ENCODE peak calls at places on chromosomes 3 and 15, in ten cellular contexts. N is HEK293T, C is right lobe of liver, G is GM13976, F is epithelial cell of esophagus, B is A549, A is cardiac septum, E is amniotic stem cell, V is mesenteric fat pad, P is NCI-H2029. X is an unnamed sample.

GRCh38 chr3:69542265-69543079 is 156.6 kb upstream of the FRMD4B start:
- DNase-seq in P (no peak), G (peak; percentile 17), N (peak; percentile 31), A (no peak), F (peak; percentile 58), B (no peak), E (no peak), V (no peak), C (no peak), X (peak; percentile 27)

GRCh38 chr3:194608981-194609380 is 24.2 kb downstream of the TMEM44 start:
- DNase-seq in B (no peak), C (no peak), P (no peak), V (no peak), N (no peak), F (no peak), G (no peak), E (no peak), A (no peak), X (no peak)

GRCh38 chr15:101252836-101253235 is 988 bp upstream of the CHSY1 start:
- DNase-seq in F (peak; percentile 10), C (no peak), V (no peak), G (peak; percentile 30), P (no peak), A (no peak), B (no peak), E (no peak), N (no peak), X (peak; percentile 11)

GRCh38 chr3:79521221-79521848 is 246.5 kb downstream of the ROBO1 start:
- DNase-seq in G (no peak), P (no peak), E (no peak), B (peak; percentile 10), A (no peak), F (peak; percentile 52), V (no peak), N (peak; percentile 35), C (no peak), X (peak; percentile 63)

GRCh38 chr3:81339040-81339845 is 422.2 kb downstream of the GBE1 start:
- DNase-seq in V (no peak), P (no peak), G (peak; percentile 27), A (no peak), E (no peak), B (peak; percentile 28), N (peak; percentile 11), F (peak; percentile 69), C (no peak), X (peak; percentile 37)

GRCh38 chr3:121871434-121871833 is 22.8 kb upstream of the SLC15A2 start:
- DNase-seq in B (no peak), G (no peak), F (no peak), E (no peak), V (no peak), P (no peak), C (no peak), A (no peak), N (no peak), X (no peak)

GRCh38 chr15:84722628-84723027 is 6.7 kb upstream of the SEC11A start:
- DNase-seq in P (no peak), G (no peak), C (no peak), A (no peak), N (no peak), E (no peak), B (no peak), V (no peak), F (peak; percentile 52), X (no peak)

GRCh38 chr15:48671381-48672022 is 26.0 kb upstream of the FBN1 start:
- DNase-seq in A (no peak), F (peak; percentile 91), G (no peak), V (no peak), N (no peak), P (no peak), C (no peak), B (no peak), E (peak; percentile 68), X (peak; percentile 45)

GRCh38 chr3:48599077-48599501 is 4.0 kb upstream of the COL7A1 start:
- DNase-seq in P (no peak), N (no peak), G (no peak), A (no peak), C (peak; percentile 37), E (no peak), F (peak; percentile 100), V (no peak), B (no peak), X (peak; percentile 97)

GRCh38 chr3:169604118-169604517 is 59.4 kb downstream of the MECOM start:
- DNase-seq in B (no peak), E (no peak), C (no peak), V (no peak), A (no peak), P (no peak), F (no peak), G (no peak), N (no peak), X (no peak)

GRCh38 chr3:174767853-174768382 is 91.2 kb upstream of the NAALADL2 start:
- DNase-seq in F (peak; percentile 51), E (no peak), P (no peak), C (no peak), V (no peak), N (no peak), B (no peak), G (no peak), A (no peak), X (no peak)

GRCh38 chr3:192187485-192188051 is 539.8 kb downstream of the FGF12 start:
- DNase-seq in E (no peak), C (no peak), G (no peak), F (peak; percentile 19), P (no peak), V (no peak), N (no peak), A (no peak), B (no peak), X (no peak)

GRCh38 chr3:157958471-157958870 is 147.7 kb downstream of the SHOX2 start:
- DNase-seq in P (no peak), G (no peak), V (no peak), E (no peak), F (no peak), A (no peak), N (no peak), B (no peak), C (no peak), X (no peak)

GRCh38 chr3:3068358-3068881 is 41.8 kb downstream of the IL5RA start:
- DNase-seq in E (no peak), G (no peak), N (no peak), C (no peak), B (no peak), V (no peak), P (no peak), F (peak; percentile 56), A (no peak), X (peak; percentile 64)

GRCh38 chr3:19934098-19934566 is at the start of gene EFHB:
- DNase-seq in B (peak; percentile 47), E (no peak), F (peak; percentile 82), P (peak; percentile 80), A (no peak), N (peak; percentile 32), C (no peak), G (no peak), V (no peak), X (peak; percentile 57)

GRCh38 chr3:133991637-133992036 is 38.1 kb downstream of the SLCO2A1 start:
- DNase-seq in E (no peak), A (peak; percentile 72), B (no peak), V (no peak), C (no peak), N (no peak), P (no peak), F (no peak), G (no peak), X (peak; percentile 38)

GRCh38 chr3:10383850-10384248 is 62.9 kb upstream of the SEC13 start:
- DNase-seq in G (no peak), A (no peak), C (no peak), P (no peak), F (no peak), E (no peak), N (no peak), B (no peak), V (no peak), X (no peak)

GRCh38 chr3:44210967-44211366 is 30.7 kb upstream of the TOPAZ1 start:
- DNase-seq in P (no peak), C (no peak), A (no peak), G (no peak), V (no peak), B (no peak), F (no peak), N (no peak), E (no peak), X (no peak)

GRCh38 chr15:26449296-26449695 is 323.6 kb downstream of the GABRB3 start:
- DNase-seq in E (no peak), N (no peak), B (no peak), C (no peak), A (no peak), G (no peak), F (peak; percentile 66), P (no peak), V (no peak), X (no peak)

GRCh38 chr3:14464521-14464920 is 62.1 kb downstream of the SLC6A6 start:
- DNase-seq in E (no peak), G (no peak), N (no peak), P (no peak), V (no peak), F (no peak), A (no peak), C (no peak), B (no peak), X (no peak)

GRCh38 chr3:172221550-172221949 is 182.2 kb downstream of the FNDC3B start:
- DNase-seq in G (no peak), P (no peak), A (no peak), N (no peak), B (no peak), V (no peak), C (no peak), F (peak; percentile 81), E (no peak), X (peak; percentile 44)

GRCh38 chr3:196317702-196318467 is at the start of gene DYNLT2B:
- DNase-seq in E (peak; percentile 76), P (peak; percentile 90), F (peak; percentile 93), N (peak; percentile 93), B (peak; percentile 83), G (peak; percentile 99), C (peak; percentile 91), V (peak; percentile 95), A (peak; percentile 95), X (peak; percentile 87)

GRCh38 chr3:172987268-172987667 is 153.8 kb downstream of the SPATA16 start:
- DNase-seq in A (no peak), F (peak; percentile 19), P (no peak), C (no peak), G (no peak), V (no peak), N (peak; percentile 32), E (no peak), B (no peak), X (peak; percentile 51)

GRCh38 chr3:116951610-116952009 is 242.0 kb downstream of the TUSC7 start:
- DNase-seq in F (no peak), G (no peak), E (no peak), A (no peak), N (no peak), P (no peak), C (no peak), B (no peak), V (no peak), X (no peak)

GRCh38 chr3:127675651-127676391 is 3.1 kb downstream of the ABTB1 start:
- DNase-seq in G (no peak), A (peak; percentile 41), V (peak; percentile 82), B (no peak), C (peak; percentile 40), P (no peak), E (no peak), N (no peak), F (no peak), X (no peak)

GRCh38 chr3:134685881-134686802 is 35.3 kb upstream of the KY start:
- DNase-seq in P (no peak), C (no peak), B (no peak), E (no peak), V (no peak), G (no peak), N (no peak), A (no peak), F (no peak), X (peak; percentile 13)

GRCh38 chr3:33006081-33006480 is 54.6 kb downstream of the CCR4 start:
- DNase-seq in F (no peak), C (no peak), V (no peak), G (no peak), E (no peak), A (no peak), P (no peak), B (no peak), N (no peak), X (no peak)

GRCh38 chr15:81101894-81102815 is 31.9 kb upstream of the CFAP161 start:
- DNase-seq in E (no peak), G (no peak), A (no peak), C (no peak), F (no peak), P (no peak), V (no peak), B (no peak), N (no peak), X (no peak)